ENCODE peak calls at places on chromosomes 5 and 9, in five cellular contexts. M, Q, N, C and V are unnamed samples.

GRCh38 chr9:96450613-96451544 is 910 bp downstream of the HABP4 start:
- DNase-seq in M (peak), Q (peak), N (peak), C (peak), V (peak)

GRCh38 chr9:134553061-134553891 is 88.3 kb upstream of the COL5A1 start:
- DNase-seq in M (peak), Q (no peak), N (no peak), C (no peak), V (peak)

GRCh38 chr9:22274477-22274876 is 172.1 kb upstream of the DMRTA1 start:
- DNase-seq in M (no peak), Q (no peak), N (no peak), C (no peak), V (no peak)

GRCh38 chr9:93131599-93132286 is 2.3 kb downstream of the NINJ1 start:
- DNase-seq in M (no peak), Q (no peak), N (no peak), C (no peak), V (no peak)

GRCh38 chr9:114718801-114719221 is 36.8 kb upstream of the TEX48 start:
- DNase-seq in M (no peak), Q (peak), N (no peak), C (no peak), V (no peak)

GRCh38 chr9:127977877-127978647 is 2.7 kb downstream of the EEIG1 start:
- DNase-seq in M (peak), Q (no peak), N (no peak), C (no peak), V (no peak)

GRCh38 chr9:87259543-87259942 is 238.1 kb upstream of the DAPK1 start:
- DNase-seq in M (no peak), Q (no peak), N (no peak), C (no peak), V (peak)

GRCh38 chr9:16726718-16727451 is 143.6 kb downstream of the BNC2 start:
- DNase-seq in M (peak), Q (peak), N (no peak), C (no peak), V (peak)

GRCh38 chr9:124941689-124942561 is 1.0 kb upstream of the GOLGA1 start:
- DNase-seq in M (peak), Q (no peak), N (no peak), C (no peak), V (peak)

GRCh38 chr5:132776077-132776931 is 735 bp downstream of the SEPTIN8 start:
- DNase-seq in M (peak), Q (no peak), N (peak), C (no peak), V (peak)

GRCh38 chr5:107535849-107536248 is 134.9 kb downstream of the EFNA5 start:
- DNase-seq in M (no peak), Q (no peak), N (no peak), C (no peak), V (no peak)

GRCh38 chr9:119221281-119221680 is 148.0 kb downstream of the BRINP1 start:
- DNase-seq in M (no peak), Q (no peak), N (no peak), C (no peak), V (no peak)

GRCh38 chr5:79961731-79962579 is 29.1 kb downstream of the MTX3 start:
- DNase-seq in M (peak), Q (no peak), N (no peak), C (no peak), V (peak)

GRCh38 chr9:89945133-89945532 is 340.3 kb downstream of the GADD45G start:
- DNase-seq in M (no peak), Q (no peak), N (no peak), C (no peak), V (no peak)

GRCh38 chr9:93094294-93095204 is 1.5 kb upstream of the CARD19 start:
- DNase-seq in M (no peak), Q (no peak), N (no peak), C (peak), V (peak)

GRCh38 chr5:6745706-6746217 is 32.5 kb downstream of the TENT4A start:
- DNase-seq in M (no peak), Q (no peak), N (no peak), C (peak), V (peak)

GRCh38 chr9:137479315-137479861 is 20.3 kb upstream of the NSMF start:
- DNase-seq in M (peak), Q (no peak), N (no peak), C (no peak), V (no peak)

GRCh38 chr9:76610009-76610352 is 151.0 kb downstream of the GCNT1 start:
- DNase-seq in M (peak), Q (no peak), N (no peak), C (no peak), V (peak)

GRCh38 chr5:58497956-58498942 is 7.0 kb downstream of the GAPT start:
- DNase-seq in M (peak), Q (no peak), N (no peak), C (no peak), V (peak)

GRCh38 chr9:113137196-113138168 is 13.3 kb upstream of the SLC31A2 start:
- DNase-seq in M (no peak), Q (no peak), N (no peak), C (no peak), V (no peak)

GRCh38 chr9:86324308-86324707 is 29.9 kb downstream of the TUT7 start:
- DNase-seq in M (no peak), Q (no peak), N (no peak), C (peak), V (no peak)

GRCh38 chr9:4126184-4126865 is 173.5 kb downstream of the GLIS3 start:
- DNase-seq in M (no peak), Q (no peak), N (no peak), C (no peak), V (no peak)

GRCh38 chr9:72315089-72315509 is 49.9 kb downstream of the ZFAND5 start:
- DNase-seq in M (peak), Q (no peak), N (no peak), C (no peak), V (no peak)

GRCh38 chr5:73673161-73673591 is 47.2 kb downstream of the ARHGEF28 start:
- DNase-seq in M (no peak), Q (no peak), N (no peak), C (no peak), V (no peak)

GRCh38 chr9:7760014-7760415 is 39.6 kb downstream of the DMAC1 start:
- DNase-seq in M (no peak), Q (no peak), N (no peak), C (no peak), V (no peak)